ENCODE peak calls at places on chromosome 14, in seven cellular contexts. One of them, this sample, is unnamed.

GRCh38 chr14:31717294-31718085 is 156.3 kb downstream of the NUBPL start:
- DNase-seq in body of pancreas: peak
- DNase-seq in activated B cell treated with CpG ODN at 0.5 μM for 24 hours: no peak
- DNase-seq in CD8-positive, alpha-beta T cell: no peak
- DNase-seq in endothelial cell: no peak
- DNase-seq in anterior cingulate cortex: no peak
- DNase-seq in stomach: no peak
- DNase-seq in this sample: no peak

GRCh38 chr14:66539034-66539433 is 31.1 kb downstream of the GPHN start:
- DNase-seq in body of pancreas: no peak
- DNase-seq in activated B cell treated with CpG ODN at 0.5 μM for 24 hours: no peak
- DNase-seq in CD8-positive, alpha-beta T cell: no peak
- DNase-seq in endothelial cell: no peak
- DNase-seq in anterior cingulate cortex: no peak
- DNase-seq in stomach: no peak
- DNase-seq in this sample: no peak

GRCh38 chr14:75970989-75971388 is 10.8 kb downstream of the TGFB3 start:
- DNase-seq in body of pancreas: no peak
- DNase-seq in activated B cell treated with CpG ODN at 0.5 μM for 24 hours: no peak
- DNase-seq in CD8-positive, alpha-beta T cell: no peak
- DNase-seq in endothelial cell: no peak
- DNase-seq in anterior cingulate cortex: no peak
- DNase-seq in stomach: no peak
- DNase-seq in this sample: no peak

GRCh38 chr14:72262771-72263170 is 330.5 kb downstream of the RGS6 start:
- DNase-seq in body of pancreas: no peak
- DNase-seq in activated B cell treated with CpG ODN at 0.5 μM for 24 hours: no peak
- DNase-seq in CD8-positive, alpha-beta T cell: no peak
- DNase-seq in endothelial cell: no peak
- DNase-seq in anterior cingulate cortex: no peak
- DNase-seq in stomach: no peak
- DNase-seq in this sample: no peak

GRCh38 chr14:51310453-51311074 is 70.5 kb downstream of the TMX1 start:
- DNase-seq in body of pancreas: peak
- DNase-seq in activated B cell treated with CpG ODN at 0.5 μM for 24 hours: no peak
- DNase-seq in CD8-positive, alpha-beta T cell: no peak
- DNase-seq in endothelial cell: no peak
- DNase-seq in anterior cingulate cortex: no peak
- DNase-seq in stomach: no peak
- DNase-seq in this sample: no peak

GRCh38 chr14:50828738-50829471 is 2.1 kb downstream of the NIN start:
- DNase-seq in body of pancreas: no peak
- DNase-seq in activated B cell treated with CpG ODN at 0.5 μM for 24 hours: no peak
- DNase-seq in CD8-positive, alpha-beta T cell: no peak
- DNase-seq in endothelial cell: no peak
- DNase-seq in anterior cingulate cortex: no peak
- DNase-seq in stomach: no peak
- DNase-seq in this sample: no peak

GRCh38 chr14:91310620-91311283 is 66.2 kb upstream of the GPR68 start:
- DNase-seq in body of pancreas: no peak
- DNase-seq in activated B cell treated with CpG ODN at 0.5 μM for 24 hours: no peak
- DNase-seq in CD8-positive, alpha-beta T cell: peak
- DNase-seq in endothelial cell: no peak
- DNase-seq in anterior cingulate cortex: no peak
- DNase-seq in stomach: no peak
- DNase-seq in this sample: no peak

GRCh38 chr14:31297112-31297511 is 89.5 kb upstream of the HECTD1 start:
- DNase-seq in body of pancreas: no peak
- DNase-seq in activated B cell treated with CpG ODN at 0.5 μM for 24 hours: no peak
- DNase-seq in CD8-positive, alpha-beta T cell: no peak
- DNase-seq in endothelial cell: no peak
- DNase-seq in anterior cingulate cortex: no peak
- DNase-seq in stomach: no peak
- DNase-seq in this sample: no peak

GRCh38 chr14:68147331-68147730 is 327.8 kb downstream of the RAD51B start:
- DNase-seq in body of pancreas: no peak
- DNase-seq in activated B cell treated with CpG ODN at 0.5 μM for 24 hours: no peak
- DNase-seq in CD8-positive, alpha-beta T cell: no peak
- DNase-seq in endothelial cell: no peak
- DNase-seq in anterior cingulate cortex: no peak
- DNase-seq in stomach: no peak
- DNase-seq in this sample: no peak

GRCh38 chr14:101373690-101374295 is 187.5 kb upstream of the DIO3 start:
- DNase-seq in body of pancreas: no peak
- DNase-seq in activated B cell treated with CpG ODN at 0.5 μM for 24 hours: no peak
- DNase-seq in CD8-positive, alpha-beta T cell: no peak
- DNase-seq in endothelial cell: no peak
- DNase-seq in anterior cingulate cortex: no peak
- DNase-seq in stomach: no peak
- DNase-seq in this sample: no peak

GRCh38 chr14:95701846-95702221 is 12.1 kb downstream of the TCL1A start:
- DNase-seq in body of pancreas: no peak
- DNase-seq in activated B cell treated with CpG ODN at 0.5 μM for 24 hours: no peak
- DNase-seq in CD8-positive, alpha-beta T cell: no peak
- DNase-seq in endothelial cell: no peak
- DNase-seq in anterior cingulate cortex: no peak
- DNase-seq in stomach: no peak
- DNase-seq in this sample: no peak

GRCh38 chr14:50871223-50871622 is 630 bp upstream of the ABHD12B start:
- DNase-seq in body of pancreas: no peak
- DNase-seq in activated B cell treated with CpG ODN at 0.5 μM for 24 hours: no peak
- DNase-seq in CD8-positive, alpha-beta T cell: no peak
- DNase-seq in endothelial cell: no peak
- DNase-seq in anterior cingulate cortex: no peak
- DNase-seq in stomach: no peak
- DNase-seq in this sample: no peak

GRCh38 chr14:99387880-99388279 is 92.8 kb downstream of the SETD3 start:
- DNase-seq in body of pancreas: no peak
- DNase-seq in activated B cell treated with CpG ODN at 0.5 μM for 24 hours: no peak
- DNase-seq in CD8-positive, alpha-beta T cell: no peak
- DNase-seq in endothelial cell: no peak
- DNase-seq in anterior cingulate cortex: no peak
- DNase-seq in stomach: no peak
- DNase-seq in this sample: no peak

GRCh38 chr14:79493081-79493652 is 718.1 kb downstream of the DIO2 start:
- DNase-seq in body of pancreas: no peak
- DNase-seq in activated B cell treated with CpG ODN at 0.5 μM for 24 hours: no peak
- DNase-seq in CD8-positive, alpha-beta T cell: no peak
- DNase-seq in endothelial cell: no peak
- DNase-seq in anterior cingulate cortex: no peak
- DNase-seq in stomach: no peak
- DNase-seq in this sample: no peak

GRCh38 chr14:100857196-100857922 is 31.4 kb downstream of the MEG3 start:
- DNase-seq in body of pancreas: no peak
- DNase-seq in activated B cell treated with CpG ODN at 0.5 μM for 24 hours: no peak
- DNase-seq in CD8-positive, alpha-beta T cell: no peak
- DNase-seq in endothelial cell: no peak
- DNase-seq in anterior cingulate cortex: no peak
- DNase-seq in stomach: no peak
- DNase-seq in this sample: no peak

GRCh38 chr14:61698216-61698980 is 3.1 kb downstream of the HIF1A start:
- DNase-seq in body of pancreas: no peak
- DNase-seq in activated B cell treated with CpG ODN at 0.5 μM for 24 hours: no peak
- DNase-seq in CD8-positive, alpha-beta T cell: no peak
- DNase-seq in endothelial cell: no peak
- DNase-seq in anterior cingulate cortex: no peak
- DNase-seq in stomach: no peak
- DNase-seq in this sample: no peak

GRCh38 chr14:63174760-63175191 is 29.5 kb upstream of the RHOJ start:
- DNase-seq in body of pancreas: peak
- DNase-seq in activated B cell treated with CpG ODN at 0.5 μM for 24 hours: no peak
- DNase-seq in CD8-positive, alpha-beta T cell: no peak
- DNase-seq in endothelial cell: peak
- DNase-seq in anterior cingulate cortex: no peak
- DNase-seq in stomach: no peak
- DNase-seq in this sample: no peak

GRCh38 chr14:74245292-74245691 is 6.0 kb downstream of the VSX2 start:
- DNase-seq in body of pancreas: no peak
- DNase-seq in activated B cell treated with CpG ODN at 0.5 μM for 24 hours: no peak
- DNase-seq in CD8-positive, alpha-beta T cell: no peak
- DNase-seq in endothelial cell: no peak
- DNase-seq in anterior cingulate cortex: no peak
- DNase-seq in stomach: no peak
- DNase-seq in this sample: no peak

GRCh38 chr14:25233613-25234012 is 183.7 kb upstream of the STXBP6 start:
- DNase-seq in body of pancreas: no peak
- DNase-seq in activated B cell treated with CpG ODN at 0.5 μM for 24 hours: no peak
- DNase-seq in CD8-positive, alpha-beta T cell: no peak
- DNase-seq in endothelial cell: no peak
- DNase-seq in anterior cingulate cortex: no peak
- DNase-seq in stomach: no peak
- DNase-seq in this sample: no peak

GRCh38 chr14:104355949-104356737 is 217.8 kb downstream of the KIF26A start:
- DNase-seq in body of pancreas: no peak
- DNase-seq in activated B cell treated with CpG ODN at 0.5 μM for 24 hours: no peak
- DNase-seq in CD8-positive, alpha-beta T cell: no peak
- DNase-seq in endothelial cell: no peak
- DNase-seq in anterior cingulate cortex: no peak
- DNase-seq in stomach: no peak
- DNase-seq in this sample: no peak

GRCh38 chr14:35215110-35215872 is 76.9 kb upstream of the PSMA6 start:
- DNase-seq in body of pancreas: no peak
- DNase-seq in activated B cell treated with CpG ODN at 0.5 μM for 24 hours: no peak
- DNase-seq in CD8-positive, alpha-beta T cell: no peak
- DNase-seq in endothelial cell: no peak
- DNase-seq in anterior cingulate cortex: no peak
- DNase-seq in stomach: no peak
- DNase-seq in this sample: peak

GRCh38 chr14:51852541-51852940 is 7.9 kb upstream of the GNG2 start:
- DNase-seq in body of pancreas: no peak
- DNase-seq in activated B cell treated with CpG ODN at 0.5 μM for 24 hours: no peak
- DNase-seq in CD8-positive, alpha-beta T cell: no peak
- DNase-seq in endothelial cell: no peak
- DNase-seq in anterior cingulate cortex: no peak
- DNase-seq in stomach: no peak
- DNase-seq in this sample: no peak

GRCh38 chr14:69573841-69574265 is 818 bp downstream of the CCDC177 start:
- DNase-seq in body of pancreas: no peak
- DNase-seq in activated B cell treated with CpG ODN at 0.5 μM for 24 hours: no peak
- DNase-seq in CD8-positive, alpha-beta T cell: no peak
- DNase-seq in endothelial cell: no peak
- DNase-seq in anterior cingulate cortex: no peak
- DNase-seq in stomach: no peak
- DNase-seq in this sample: no peak

GRCh38 chr14:67285876-67286452 is 44.7 kb downstream of the PALS1 start:
- DNase-seq in body of pancreas: no peak
- DNase-seq in activated B cell treated with CpG ODN at 0.5 μM for 24 hours: no peak
- DNase-seq in CD8-positive, alpha-beta T cell: no peak
- DNase-seq in endothelial cell: no peak
- DNase-seq in anterior cingulate cortex: no peak
- DNase-seq in stomach: no peak
- DNase-seq in this sample: peak

GRCh38 chr14:23434488-23435219 is 806 bp downstream of the MYH7 start:
- DNase-seq in body of pancreas: no peak
- DNase-seq in activated B cell treated with CpG ODN at 0.5 μM for 24 hours: no peak
- DNase-seq in CD8-positive, alpha-beta T cell: no peak
- DNase-seq in endothelial cell: no peak
- DNase-seq in anterior cingulate cortex: no peak
- DNase-seq in stomach: peak
- DNase-seq in this sample: no peak

GRCh38 chr14:70622111-70622712 is 19.5 kb upstream of the TTC9 start:
- DNase-seq in body of pancreas: peak
- DNase-seq in activated B cell treated with CpG ODN at 0.5 μM for 24 hours: no peak
- DNase-seq in CD8-positive, alpha-beta T cell: peak
- DNase-seq in endothelial cell: peak
- DNase-seq in anterior cingulate cortex: no peak
- DNase-seq in stomach: peak
- DNase-seq in this sample: peak

GRCh38 chr14:62691613-62692489 is 353.4 kb downstream of the KCNH5 start:
- DNase-seq in body of pancreas: peak
- DNase-seq in activated B cell treated with CpG ODN at 0.5 μM for 24 hours: no peak
- DNase-seq in CD8-positive, alpha-beta T cell: no peak
- DNase-seq in endothelial cell: no peak
- DNase-seq in anterior cingulate cortex: no peak
- DNase-seq in stomach: peak
- DNase-seq in this sample: no peak

GRCh38 chr14:50855558-50855957 is 16.3 kb upstream of the ABHD12B start:
- DNase-seq in body of pancreas: no peak
- DNase-seq in activated B cell treated with CpG ODN at 0.5 μM for 24 hours: no peak
- DNase-seq in CD8-positive, alpha-beta T cell: no peak
- DNase-seq in endothelial cell: no peak
- DNase-seq in anterior cingulate cortex: no peak
- DNase-seq in stomach: no peak
- DNase-seq in this sample: no peak

GRCh38 chr14:88270781-88271180 is 52.3 kb downstream of the KCNK10 start:
- DNase-seq in body of pancreas: peak
- DNase-seq in activated B cell treated with CpG ODN at 0.5 μM for 24 hours: no peak
- DNase-seq in CD8-positive, alpha-beta T cell: no peak
- DNase-seq in endothelial cell: no peak
- DNase-seq in anterior cingulate cortex: no peak
- DNase-seq in stomach: peak
- DNase-seq in this sample: no peak

GRCh38 chr14:98808494-98809407 is 463.2 kb downstream of the BCL11B start:
- DNase-seq in body of pancreas: no peak
- DNase-seq in activated B cell treated with CpG ODN at 0.5 μM for 24 hours: no peak
- DNase-seq in CD8-positive, alpha-beta T cell: no peak
- DNase-seq in endothelial cell: no peak
- DNase-seq in anterior cingulate cortex: no peak
- DNase-seq in stomach: peak
- DNase-seq in this sample: no peak

GRCh38 chr14:104283197-104284106 is 145.1 kb downstream of the KIF26A start:
- DNase-seq in body of pancreas: no peak
- DNase-seq in activated B cell treated with CpG ODN at 0.5 μM for 24 hours: no peak
- DNase-seq in CD8-positive, alpha-beta T cell: no peak
- DNase-seq in endothelial cell: no peak
- DNase-seq in anterior cingulate cortex: no peak
- DNase-seq in stomach: no peak
- DNase-seq in this sample: no peak

GRCh38 chr14:29536886-29537511 is 390.6 kb downstream of the PRKD1 start:
- DNase-seq in body of pancreas: no peak
- DNase-seq in activated B cell treated with CpG ODN at 0.5 μM for 24 hours: no peak
- DNase-seq in CD8-positive, alpha-beta T cell: no peak
- DNase-seq in endothelial cell: no peak
- DNase-seq in anterior cingulate cortex: no peak
- DNase-seq in stomach: no peak
- DNase-seq in this sample: no peak

This sample was measured in naive B cell.